ENCODE peak calls at places on chromosomes 5 and 9, in seven cellular contexts. R is activated T-cell treated with anti-CD3 and anti-CD28 coated beads, Interleukin-2, amount 50 U/mL, for 48 hours; V is activated CD8-positive, alpha-beta memory T cell treated with anti-CD3 and anti-CD28 coated beads for 48 hours; H is heart left ventricle; O is stimulated activated naive CD8-positive, alpha-beta T cell treated with anti-CD3 and anti-CD28 coated beads, Interleukin-15, amount 100 ng/mL, for 72 hours; Z is BJ; U is ovary. N is an unnamed sample.

GRCh38 chr5:1493413-1493812 is 30.3 kb downstream of the LPCAT1 start:
- DNase-seq in V (no peak), Z (no peak), O (no peak), R (no peak), H (no peak), U (no peak), N (no peak)

GRCh38 chr5:548256-548655 is 24.0 kb upstream of the SLC9A3 start:
- DNase-seq in O (no peak), V (no peak), R (no peak), Z (no peak), U (no peak), H (no peak), N (no peak)

GRCh38 chr5:18216016-18216415 is 581.8 kb downstream of the TAF11L14 start:
- DNase-seq in U (no peak), H (no peak), Z (no peak), R (no peak), O (no peak), V (no peak), N (no peak)

GRCh38 chr9:76526026-76526425 is 67.0 kb downstream of the GCNT1 start:
- DNase-seq in V (no peak), Z (no peak), O (no peak), H (no peak), U (no peak), R (no peak), N (no peak)

GRCh38 chr5:112886975-112887374 is 25.9 kb downstream of the SRP19 start:
- DNase-seq in Z (no peak), U (no peak), V (no peak), O (no peak), H (no peak), R (no peak), N (no peak)

GRCh38 chr9:107861075-107861474 is 371.5 kb upstream of the KLF4 start:
- DNase-seq in V (no peak), R (no peak), Z (no peak), H (no peak), U (no peak), O (no peak), N (no peak)

GRCh38 chr5:138458353-138458752 is 6.9 kb upstream of the EGR1 start:
- DNase-seq in R (no peak), V (no peak), H (peak), O (no peak), Z (no peak), U (peak), N (no peak)

GRCh38 chr5:166926098-166926497 is 1365.3 kb upstream of the WWC1 start:
- DNase-seq in H (no peak), V (no peak), R (no peak), Z (no peak), O (no peak), U (no peak), N (no peak)

GRCh38 chr5:53481887-53482716 is 1.7 kb downstream of the FST start:
- DNase-seq in H (peak), O (peak), V (no peak), R (peak), U (peak), Z (no peak), N (no peak)

GRCh38 chr5:180097926-180098325 is 26.4 kb upstream of the RNF130 start:
- DNase-seq in O (no peak), V (no peak), H (no peak), R (no peak), U (no peak), Z (no peak), N (no peak)

GRCh38 chr5:4855889-4856288 is 284.2 kb upstream of the ADAMTS16 start:
- DNase-seq in H (no peak), R (no peak), U (no peak), V (no peak), Z (no peak), O (no peak), N (no peak)

GRCh38 chr5:150946351-150946905 is 41.6 kb upstream of the ZNF300 start:
- DNase-seq in U (peak), V (no peak), R (no peak), Z (peak), O (peak), H (peak), N (peak)

GRCh38 chr9:23537192-23538059 is 288.6 kb downstream of the ELAVL2 start:
- DNase-seq in H (no peak), U (no peak), V (no peak), Z (no peak), R (no peak), O (no peak), N (no peak)

GRCh38 chr5:136905571-136905970 is 540.2 kb upstream of the TRPC7 start:
- DNase-seq in U (no peak), V (no peak), R (no peak), H (no peak), Z (no peak), O (no peak), N (no peak)

N was measured in non-pigmented ciliary epithelial cell.